ENCODE peak calls at places on chromosomes 12 and 14, in seven cellular contexts. One of them, this sample, is unnamed.

GRCh38 chr14:99516156-99517045 is 35.2 kb downstream of the CCNK start:
- DNase-seq in H9: peak
- DNase-seq in IMR-90: no peak
- DNase-seq in mesendoderm: no peak
- DNase-seq in H1: no peak
- DNase-seq in neuronal stem cell: no peak
- DNase-seq in mesenchymal stem cell: no peak
- DNase-seq in this sample: no peak

GRCh38 chr14:102215522-102216250 is 76.0 kb downstream of the WDR20 start:
- DNase-seq in mesenchymal stem cell: no peak
- DNase-seq in H9: no peak
- DNase-seq in IMR-90: peak
- DNase-seq in mesendoderm: peak
- DNase-seq in neuronal stem cell: no peak
- DNase-seq in H1: no peak
- DNase-seq in this sample: no peak

GRCh38 chr14:91202234-91202974 is 42.1 kb downstream of the GPR68 start:
- DNase-seq in H9: no peak
- DNase-seq in mesenchymal stem cell: peak
- DNase-seq in neuronal stem cell: peak
- DNase-seq in mesendoderm: no peak
- DNase-seq in H1: no peak
- DNase-seq in IMR-90: no peak
- DNase-seq in this sample: no peak

GRCh38 chr12:96710127-96710745 is 196.8 kb upstream of the NEDD1 start:
- DNase-seq in IMR-90: no peak
- DNase-seq in H1: peak
- DNase-seq in neuronal stem cell: no peak
- DNase-seq in H9: peak
- DNase-seq in mesenchymal stem cell: no peak
- DNase-seq in mesendoderm: peak
- DNase-seq in this sample: no peak

GRCh38 chr12:110039085-110039807 is 9.1 kb downstream of the C12orf76 start:
- DNase-seq in mesendoderm: peak
- DNase-seq in IMR-90: peak
- DNase-seq in H1: no peak
- DNase-seq in neuronal stem cell: no peak
- DNase-seq in H9: peak
- DNase-seq in mesenchymal stem cell: peak
- DNase-seq in this sample: peak

GRCh38 chr14:75615200-75615599 is 36.8 kb downstream of the FLVCR2 start:
- DNase-seq in IMR-90: no peak
- DNase-seq in mesenchymal stem cell: no peak
- DNase-seq in mesendoderm: no peak
- DNase-seq in H9: no peak
- DNase-seq in H1: no peak
- DNase-seq in neuronal stem cell: no peak
- DNase-seq in this sample: peak

GRCh38 chr12:106945261-106945851 is 10.4 kb upstream of the TMEM263 start:
- DNase-seq in H9: no peak
- DNase-seq in neuronal stem cell: no peak
- DNase-seq in IMR-90: no peak
- DNase-seq in H1: no peak
- DNase-seq in mesenchymal stem cell: no peak
- DNase-seq in mesendoderm: peak
- DNase-seq in this sample: no peak

GRCh38 chr14:30559638-30560071 is 697 bp downstream of the G2E3 start:
- DNase-seq in IMR-90: peak
- DNase-seq in H9: no peak
- DNase-seq in H1: no peak
- DNase-seq in neuronal stem cell: peak
- DNase-seq in mesendoderm: peak
- DNase-seq in mesenchymal stem cell: peak
- DNase-seq in this sample: no peak

GRCh38 chr14:96630281-96630680 is 128.1 kb downstream of the PAPOLA start:
- DNase-seq in H9: peak
- DNase-seq in H1: peak
- DNase-seq in neuronal stem cell: no peak
- DNase-seq in mesendoderm: no peak
- DNase-seq in mesenchymal stem cell: no peak
- DNase-seq in IMR-90: no peak
- DNase-seq in this sample: no peak

GRCh38 chr12:113198286-113198685 is 12.8 kb downstream of the RITA1 start:
- DNase-seq in IMR-90: no peak
- DNase-seq in mesenchymal stem cell: no peak
- DNase-seq in neuronal stem cell: no peak
- DNase-seq in H9: no peak
- DNase-seq in H1: no peak
- DNase-seq in mesendoderm: no peak
- DNase-seq in this sample: no peak

GRCh38 chr14:64812412-64812811 is 67.3 kb downstream of the SPTB start:
- DNase-seq in neuronal stem cell: no peak
- DNase-seq in H9: peak
- DNase-seq in IMR-90: no peak
- DNase-seq in mesenchymal stem cell: no peak
- DNase-seq in H1: peak
- DNase-seq in mesendoderm: peak
- DNase-seq in this sample: peak

GRCh38 chr12:2833327-2833726 is 1.5 kb downstream of the NRIP2 start:
- DNase-seq in neuronal stem cell: no peak
- DNase-seq in IMR-90: no peak
- DNase-seq in mesenchymal stem cell: no peak
- DNase-seq in mesendoderm: no peak
- DNase-seq in H1: no peak
- DNase-seq in H9: no peak
- DNase-seq in this sample: no peak

GRCh38 chr12:50589650-50590435 is 85.1 kb downstream of the DIP2B start:
- DNase-seq in IMR-90: peak
- DNase-seq in H9: no peak
- DNase-seq in mesenchymal stem cell: peak
- DNase-seq in neuronal stem cell: no peak
- DNase-seq in mesendoderm: peak
- DNase-seq in H1: no peak
- DNase-seq in this sample: no peak

GRCh38 chr12:76848132-76848531 is 30.7 kb downstream of the CSRP2 start:
- DNase-seq in IMR-90: no peak
- DNase-seq in mesendoderm: no peak
- DNase-seq in neuronal stem cell: no peak
- DNase-seq in H9: no peak
- DNase-seq in H1: no peak
- DNase-seq in mesenchymal stem cell: no peak
- DNase-seq in this sample: peak

GRCh38 chr12:112664569-112664968 is 127.0 kb upstream of the RPH3A start:
- DNase-seq in IMR-90: no peak
- DNase-seq in H1: peak
- DNase-seq in mesendoderm: peak
- DNase-seq in H9: peak
- DNase-seq in mesenchymal stem cell: no peak
- DNase-seq in neuronal stem cell: peak
- DNase-seq in this sample: no peak

DNA sequence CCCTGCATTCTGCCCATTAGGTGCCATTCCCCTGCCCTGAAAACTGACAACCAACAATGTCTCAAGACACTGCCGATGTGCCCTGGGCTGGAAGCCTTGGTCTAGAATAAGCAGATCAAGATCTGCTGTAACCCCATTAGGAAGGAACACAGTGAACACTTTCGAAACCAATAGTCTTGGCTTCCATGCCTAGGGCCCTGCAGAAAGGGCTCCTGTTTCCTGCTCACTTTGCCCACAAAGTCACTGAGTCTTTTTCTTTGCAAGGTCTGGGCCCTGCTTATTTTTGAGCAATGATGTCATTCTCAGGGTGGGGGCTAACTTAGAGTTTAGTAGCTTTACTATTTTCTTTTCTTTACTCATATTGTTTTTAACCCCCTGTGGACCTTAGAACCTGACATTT is 704.2 kb upstream of the TMEM132C start:
- DNase-seq in mesendoderm: no peak
- DNase-seq in neuronal stem cell: no peak
- DNase-seq in IMR-90: no peak
- DNase-seq in mesenchymal stem cell: no peak
- DNase-seq in H1: no peak
- DNase-seq in H9: no peak
- DNase-seq in this sample: no peak
- H3K18ac ChIP-seq in mesendoderm: no peak
- H3K18ac ChIP-seq in neuronal stem cell: no peak
- H3K18ac ChIP-seq in IMR-90: no peak
- H3K18ac ChIP-seq in mesenchymal stem cell: no peak
- H3K18ac ChIP-seq in H1: no peak
- H3K18ac ChIP-seq in H9: no peak
- H3K18ac ChIP-seq in this sample: no peak

DNA sequence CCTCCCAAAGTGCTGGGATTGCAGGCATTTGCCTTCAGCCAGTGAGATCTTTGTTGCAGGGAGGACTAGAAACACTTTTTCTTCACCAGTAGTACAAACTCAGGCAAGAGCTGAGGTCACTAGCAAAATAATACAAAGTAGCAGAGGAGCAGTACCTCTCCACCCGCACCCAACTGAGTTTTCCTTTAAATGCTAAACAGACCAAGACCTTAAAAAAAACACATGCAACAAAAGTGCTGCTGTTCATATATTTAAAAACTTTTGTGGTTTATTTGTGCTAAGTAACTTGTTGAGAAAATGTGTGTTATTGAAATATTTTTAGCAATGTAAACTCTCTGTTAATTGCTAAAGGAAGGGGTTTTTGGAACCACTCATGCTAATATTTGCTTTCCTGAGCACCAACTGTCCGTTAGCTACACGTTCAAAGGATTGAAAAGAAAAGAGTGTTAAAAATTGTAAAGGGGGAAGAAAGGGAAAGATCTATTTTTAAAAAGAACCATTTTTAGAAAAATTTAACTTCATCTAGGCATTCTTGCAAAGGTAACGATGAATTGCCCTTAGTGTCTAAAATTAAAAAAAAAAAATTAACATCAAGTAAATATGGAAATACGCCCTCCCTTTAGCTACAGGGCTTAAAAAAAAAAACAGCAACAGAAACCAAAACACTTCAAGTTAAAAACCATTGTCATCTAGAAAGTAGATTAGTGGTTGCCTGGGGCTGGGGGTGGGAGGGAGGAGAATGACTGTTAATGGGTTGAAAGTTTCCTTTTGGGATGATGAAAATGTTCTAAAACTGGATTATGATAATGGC is 114.0 kb upstream of the KRAS start:
- DNase-seq in H1: no peak
- DNase-seq in H9: no peak
- DNase-seq in mesendoderm: peak
- DNase-seq in neuronal stem cell: no peak
- DNase-seq in mesenchymal stem cell: no peak
- DNase-seq in IMR-90: no peak
- DNase-seq in this sample: no peak
- H3K4me2 ChIP-seq in H1: no peak
- H3K4me2 ChIP-seq in H9: no peak
- H3K4me2 ChIP-seq in mesendoderm: no peak
- H3K4me2 ChIP-seq in neuronal stem cell: no peak
- H3K4me2 ChIP-seq in mesenchymal stem cell: no peak
- H3K4me2 ChIP-seq in IMR-90: no peak
- H3K4me2 ChIP-seq in this sample: no peak

GRCh38 chr12:120670667-120671066 is 16.3 kb upstream of the MLEC start:
- DNase-seq in H1: no peak
- DNase-seq in H9: no peak
- DNase-seq in mesenchymal stem cell: no peak
- DNase-seq in mesendoderm: no peak
- DNase-seq in neuronal stem cell: no peak
- DNase-seq in IMR-90: no peak
- DNase-seq in this sample: no peak

GRCh38 chr12:120669055-120669828 is 17.7 kb upstream of the MLEC start:
- DNase-seq in H1: peak
- DNase-seq in neuronal stem cell: no peak
- DNase-seq in mesendoderm: no peak
- DNase-seq in IMR-90: no peak
- DNase-seq in mesenchymal stem cell: no peak
- DNase-seq in H9: peak
- DNase-seq in this sample: no peak

GRCh38 chr12:120666577-120667390 is 20.2 kb upstream of the MLEC start:
- DNase-seq in neuronal stem cell: no peak
- DNase-seq in H9: no peak
- DNase-seq in IMR-90: no peak
- DNase-seq in mesendoderm: no peak
- DNase-seq in H1: peak
- DNase-seq in mesenchymal stem cell: no peak
- DNase-seq in this sample: no peak

GRCh38 chr12:120668091-120668796 is 18.7 kb upstream of the MLEC start:
- DNase-seq in H1: peak
- DNase-seq in mesendoderm: no peak
- DNase-seq in IMR-90: no peak
- DNase-seq in mesenchymal stem cell: no peak
- DNase-seq in neuronal stem cell: no peak
- DNase-seq in H9: peak
- DNase-seq in this sample: no peak

DNA sequence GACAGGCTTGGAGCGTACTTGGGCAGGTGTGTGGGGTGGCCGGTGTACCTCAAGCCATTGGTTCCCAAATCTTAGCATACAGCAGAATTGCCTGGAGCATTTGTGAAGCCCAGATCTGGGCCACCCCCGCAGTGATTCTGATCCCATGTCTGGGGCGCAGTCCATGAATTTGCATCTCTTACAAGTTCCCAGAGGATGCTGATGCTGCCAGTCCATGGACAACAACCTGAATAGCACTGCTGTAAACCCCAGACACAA is 18.2 kb upstream of the MLEC start:
- DNase-seq in neuronal stem cell: no peak
- DNase-seq in mesendoderm: no peak
- DNase-seq in H9: no peak
- DNase-seq in IMR-90: no peak
- DNase-seq in H1: no peak
- DNase-seq in mesenchymal stem cell: no peak
- DNase-seq in this sample: no peak
- H3K18ac ChIP-seq in neuronal stem cell: peak
- H3K18ac ChIP-seq in mesendoderm: no peak
- H3K18ac ChIP-seq in H9: no peak
- H3K18ac ChIP-seq in IMR-90: no peak
- H3K18ac ChIP-seq in H1: peak
- H3K18ac ChIP-seq in mesenchymal stem cell: no peak
- H3K18ac ChIP-seq in this sample: no peak

DNA sequence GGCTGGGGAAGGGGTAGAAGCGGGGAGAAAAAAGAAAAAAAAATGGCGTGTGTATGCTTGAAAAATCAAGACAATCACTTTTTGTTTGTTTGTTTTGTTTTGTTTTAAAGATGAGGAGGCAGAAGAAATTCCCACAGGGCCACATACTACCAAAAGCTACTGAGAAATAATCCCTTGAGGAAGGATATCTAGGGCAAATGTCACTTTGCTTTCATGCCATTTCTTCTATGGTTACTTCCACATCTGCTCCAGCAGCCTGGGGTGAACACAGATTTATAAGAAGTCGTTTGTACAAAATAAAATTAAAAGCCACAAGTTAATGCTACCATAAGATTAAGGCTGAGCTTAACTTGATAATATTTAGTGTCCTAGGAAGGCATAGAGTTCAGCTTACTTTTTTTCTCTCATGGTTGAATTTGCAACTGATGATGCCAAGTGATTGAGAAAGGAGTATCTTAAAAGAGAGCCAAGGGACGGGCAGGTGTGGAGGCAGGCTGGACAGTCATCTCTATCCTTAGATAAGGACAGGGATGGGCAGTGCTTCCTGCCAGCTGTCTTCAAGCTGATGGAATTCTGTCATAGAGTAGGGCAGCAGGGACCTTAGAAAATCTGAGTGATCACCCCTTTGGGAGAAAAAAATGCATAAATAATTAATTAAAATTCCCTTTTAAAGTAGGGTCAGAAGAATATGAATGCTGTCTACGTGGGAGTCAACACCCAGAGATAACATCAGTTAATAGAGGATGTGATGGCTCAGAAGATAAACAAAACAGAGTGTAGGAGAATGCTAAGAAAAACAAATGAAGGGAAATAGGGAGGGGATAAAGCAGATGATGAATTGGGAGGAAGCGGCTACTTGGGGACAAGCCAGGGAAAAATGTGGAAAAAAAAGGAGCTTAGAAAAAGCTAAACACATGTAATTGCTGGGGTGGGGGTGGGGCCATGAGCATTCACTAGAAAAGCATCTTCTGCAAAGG is 57.1 kb downstream of the DYRK2 start:
- DNase-seq in mesendoderm: no peak
- DNase-seq in H1: no peak
- DNase-seq in IMR-90: peak
- DNase-seq in H9: no peak
- DNase-seq in mesenchymal stem cell: peak
- DNase-seq in neuronal stem cell: no peak
- DNase-seq in this sample: no peak
- H3K4me2 ChIP-seq in mesendoderm: no peak
- H3K4me2 ChIP-seq in H1: no peak
- H3K4me2 ChIP-seq in IMR-90: peak
- H3K4me2 ChIP-seq in H9: no peak
- H3K4me2 ChIP-seq in mesenchymal stem cell: no peak
- H3K4me2 ChIP-seq in neuronal stem cell: no peak
- H3K4me2 ChIP-seq in this sample: no peak